ENCODE peak calls at places on chromosomes 12 and 14, in seven cellular contexts. Z is stimulated activated CD4-positive, alpha-beta T cell treated with anti-CD3 and anti-CD28 coated beads, Interleukin-1b, Interleukin-23, amount 100 ng/mL, for 1 hour; W is NCI-H1105; C is GM10248; H is GM12865; F is body of pancreas; K is cardiac muscle cell. E is an unnamed sample.
A peak's percentile ranks its signal among the peaks of the same experiment; 100 is the strongest.

GRCh38 chr12:103851127-103851526 is 10.1 kb upstream of the NT5DC3 start:
- DNase-seq in Z (no peak), F (no peak), C (no peak), K (peak; percentile 46), W (no peak), H (no peak), E (peak; percentile 25)

GRCh38 chr14:99601301-99601945 is 2.6 kb downstream of the CCDC85C start:
- DNase-seq in C (no peak), F (peak; percentile 43), H (no peak), W (no peak), K (peak; percentile 23), Z (no peak), E (peak; percentile 49)

GRCh38 chr14:93956514-93957332 is 19.6 kb downstream of the ASB2 start:
- DNase-seq in W (no peak), H (peak; percentile 47), C (peak; percentile 62), Z (no peak), F (no peak), K (no peak), E (no peak)

GRCh38 chr12:50387972-50388478 is 8.4 kb downstream of the FAM186A start:
- DNase-seq in K (no peak), F (no peak), Z (no peak), W (no peak), H (no peak), C (no peak), E (no peak)

GRCh38 chr12:53500119-53500775 is 836 bp upstream of the TARBP2 start:
- DNase-seq in F (peak; percentile 58), C (no peak), W (no peak), K (peak; percentile 95), Z (no peak), H (no peak), E (no peak)

GRCh38 chr12:32891956-32892355 is 4.6 kb downstream of the PKP2 start:
- DNase-seq in K (peak; percentile 68), W (no peak), C (no peak), Z (no peak), H (no peak), F (no peak), E (peak; percentile 72)

GRCh38 chr12:44193281-44193680 is 357.4 kb downstream of the TMEM117 start:
- DNase-seq in H (peak; percentile 80), C (peak; percentile 18), Z (no peak), F (no peak), K (no peak), W (no peak), E (no peak)

GRCh38 chr12:69511469-69511868 is 41.3 kb downstream of the FRS2 start:
- DNase-seq in Z (no peak), K (no peak), W (no peak), F (no peak), H (no peak), C (no peak), E (peak; percentile 22)

GRCh38 chr14:93150227-93151206 is 34.2 kb downstream of the MOAP1 start:
- DNase-seq in K (peak; percentile 20), F (peak; percentile 55), Z (no peak), W (no peak), H (no peak), C (no peak), E (no peak)

GRCh38 chr12:99154264-99154982 is 493.1 kb upstream of the GARIN6 start:
- DNase-seq in F (no peak), Z (no peak), W (no peak), K (peak; percentile 84), C (no peak), H (no peak), E (peak; percentile 3)

GRCh38 chr14:36498938-36499337 is 21.1 kb downstream of the NKX2-1 start:
- DNase-seq in F (no peak), W (no peak), Z (no peak), C (no peak), H (no peak), K (no peak), E (no peak)

GRCh38 chr12:100799770-100800169 is 5.2 kb downstream of the ANO4 start:
- DNase-seq in W (no peak), F (no peak), C (no peak), Z (no peak), K (no peak), H (no peak), E (peak; percentile 50)

GRCh38 chr12:88633312-88633711 is 53.0 kb upstream of the KITLG start:
- DNase-seq in F (no peak), C (no peak), Z (no peak), W (no peak), K (no peak), H (no peak), E (no peak)

GRCh38 chr12:16112151-16112550 is 165.3 kb downstream of the SLC15A5 start:
- DNase-seq in Z (no peak), H (no peak), K (no peak), F (no peak), W (no peak), C (no peak), E (no peak)

GRCh38 chr12:48216785-48217184 is 13.7 kb upstream of the OR10AD1 start:
- DNase-seq in K (peak; percentile 25), H (no peak), W (no peak), F (no peak), C (no peak), Z (no peak), E (no peak)

GRCh38 chr12:119415714-119416113 is 81.2 kb downstream of the CCDC60 start:
- DNase-seq in C (no peak), H (no peak), F (no peak), Z (no peak), W (no peak), K (no peak), E (no peak)

GRCh38 chr14:56581041-56581727 is 1.6 kb downstream of the TMEM260 start:
- DNase-seq in C (no peak), F (no peak), K (no peak), W (no peak), H (peak; percentile 5), Z (no peak), E (no peak)

GRCh38 chr12:124053855-124054254 is 80.8 kb downstream of the ZNF664 start:
- DNase-seq in K (peak; percentile 89), F (no peak), Z (no peak), C (no peak), W (no peak), H (peak; percentile 57), E (peak; percentile 72)

GRCh38 chr14:38496092-38496491 is 240.2 kb upstream of the CLEC14A start:
- DNase-seq in Z (no peak), H (no peak), W (no peak), F (no peak), K (no peak), C (no peak), E (no peak)